ENCODE peak calls at places on chromosomes 5 and 9, in nine cellular contexts. M is fibroblast of lung; O is HTR-8/SVneo; R is GM18507; P is brain microvascular endothelial cell; Y is GM12865; S is RWPE1; C is activated CD8-positive, alpha-beta memory T cell treated with anti-CD3 and anti-CD28 coated beads for 48 hours; T is fibroblast of the aortic adventitia. Q is an unnamed sample.

GRCh38 chr5:124446125-124446524 is 300.3 kb downstream of the ZNF608 start:
- DNase-seq in C (no peak), O (no peak), S (no peak), T (no peak), M (no peak), R (no peak), P (no peak), Y (no peak), Q (no peak)

GRCh38 chr5:126471875-126472537 is 48.8 kb downstream of the GRAMD2B start:
- DNase-seq in T (peak; percentile 74), S (peak; percentile 75), M (peak; percentile 84), O (peak; percentile 38), Y (no peak), R (no peak), C (no peak), P (peak; percentile 76), Q (no peak)

GRCh38 chr5:68550031-68550430 is 334.5 kb downstream of the PIK3R1 start:
- DNase-seq in M (no peak), Y (no peak), O (no peak), C (no peak), T (no peak), R (no peak), S (no peak), P (no peak), Q (no peak)

GRCh38 chr9:96413312-96414221 is 4.6 kb downstream of the ZNF367 start:
- DNase-seq in T (no peak), S (no peak), C (no peak), M (no peak), R (no peak), O (no peak), Y (peak; percentile 77), P (no peak), Q (no peak)

GRCh38 chr5:40796487-40796889 is 1.7 kb downstream of the PRKAA1 start:
- DNase-seq in T (peak; percentile 85), R (no peak), S (no peak), Y (no peak), C (no peak), M (peak; percentile 44), P (no peak), O (no peak), Q (no peak)

GRCh38 chr5:139104577-139105271 is 93.4 kb downstream of the SIL1 start:
- DNase-seq in M (peak; percentile 96), C (no peak), R (no peak), P (peak; percentile 72), T (peak; percentile 96), Y (no peak), S (no peak), O (no peak), Q (no peak)

GRCh38 chr5:172334641-172335040 is 51.1 kb upstream of the UBTD2 start:
- DNase-seq in O (no peak), T (no peak), M (no peak), P (no peak), S (no peak), Y (no peak), C (no peak), R (no peak), Q (no peak)

GRCh38 chr5:181189363-181189961 is 15.5 kb downstream of the TRIM7 start:
- DNase-seq in R (no peak), S (no peak), M (peak; percentile 42), P (no peak), C (no peak), O (no peak), Y (peak; percentile 62), T (peak; percentile 42), Q (peak; percentile 36)

GRCh38 chr5:159139787-159140186 is 40.1 kb upstream of the EBF1 start:
- DNase-seq in C (no peak), M (no peak), P (no peak), Y (no peak), R (no peak), O (no peak), T (no peak), S (no peak), Q (no peak)

GRCh38 chr5:97449172-97449571 is 266.1 kb upstream of the RIOK2 start:
- DNase-seq in M (no peak), R (no peak), O (no peak), Y (no peak), P (no peak), T (no peak), S (no peak), C (no peak), Q (no peak)

GRCh38 chr5:83972909-83973308 is 252.3 kb upstream of the HAPLN1 start:
- DNase-seq in P (no peak), O (no peak), S (no peak), T (no peak), C (no peak), Y (no peak), M (no peak), R (no peak), Q (no peak)

GRCh38 chr9:2271426-2271825 is 256.3 kb downstream of the SMARCA2 start:
- DNase-seq in S (peak; percentile 2), R (peak; percentile 7), T (no peak), C (no peak), O (no peak), M (peak; percentile 10), Y (peak; percentile 74), P (no peak), Q (no peak)

GRCh38 chr5:54205453-54205852 is 104.9 kb downstream of the ARL15 start:
- DNase-seq in S (no peak), O (no peak), P (no peak), R (no peak), M (no peak), T (no peak), Y (no peak), C (no peak), Q (no peak)

GRCh38 chr9:135524130-135524861 is 3.1 kb downstream of the LCN1 start:
- DNase-seq in C (no peak), S (no peak), Y (no peak), P (peak; percentile 57), M (peak; percentile 12), R (no peak), T (no peak), O (no peak), Q (no peak)

Q was measured in T-helper 1 cell.